ENCODE peak calls at places on chromosomes 12 and 14, in four cellular contexts. One of them, this sample, is unnamed.

GRCh38 chr14:88868558-88869159 is 44.2 kb downstream of the TTC8 start:
- DNase-seq in NCI-H1092 treated with DMSO at 0.1 percent for 48 hours: peak
- DNase-seq in hippocampal formation: no peak
- DNase-seq in foreskin fibroblast: no peak
- DNase-seq in this sample: no peak

GRCh38 chr12:67667276-67668073 is 18.9 kb downstream of the DYRK2 start:
- DNase-seq in NCI-H1092 treated with DMSO at 0.1 percent for 48 hours: no peak
- DNase-seq in hippocampal formation: no peak
- DNase-seq in foreskin fibroblast: peak
- DNase-seq in this sample: no peak

GRCh38 chr12:130686511-130686981 is 29.6 kb downstream of the RIMBP2 start:
- DNase-seq in NCI-H1092 treated with DMSO at 0.1 percent for 48 hours: peak
- DNase-seq in hippocampal formation: no peak
- DNase-seq in foreskin fibroblast: no peak
- DNase-seq in this sample: no peak

GRCh38 chr12:127485528-127485927 is 781.4 kb upstream of the TMEM132C start:
- DNase-seq in NCI-H1092 treated with DMSO at 0.1 percent for 48 hours: no peak
- DNase-seq in hippocampal formation: no peak
- DNase-seq in foreskin fibroblast: peak
- DNase-seq in this sample: peak

GRCh38 chr12:34597548-34598351 is 575.5 kb downstream of the ALG10 start:
- DNase-seq in NCI-H1092 treated with DMSO at 0.1 percent for 48 hours: no peak
- DNase-seq in hippocampal formation: no peak
- DNase-seq in foreskin fibroblast: no peak
- DNase-seq in this sample: no peak

GRCh38 chr14:21496453-21496852 is 14.7 kb downstream of the METTL3 start:
- DNase-seq in NCI-H1092 treated with DMSO at 0.1 percent for 48 hours: no peak
- DNase-seq in hippocampal formation: no peak
- DNase-seq in foreskin fibroblast: peak
- DNase-seq in this sample: no peak

GRCh38 chr12:12194206-12194605 is 72.6 kb downstream of the LRP6 start:
- DNase-seq in NCI-H1092 treated with DMSO at 0.1 percent for 48 hours: no peak
- DNase-seq in hippocampal formation: no peak
- DNase-seq in foreskin fibroblast: no peak
- DNase-seq in this sample: peak

GRCh38 chr12:106631150-106631549 is 48.3 kb downstream of the RFX4 start:
- DNase-seq in NCI-H1092 treated with DMSO at 0.1 percent for 48 hours: no peak
- DNase-seq in hippocampal formation: no peak
- DNase-seq in foreskin fibroblast: no peak
- DNase-seq in this sample: no peak

GRCh38 chr14:99644723-99645544 is at the start of gene HHIPL1:
- DNase-seq in NCI-H1092 treated with DMSO at 0.1 percent for 48 hours: no peak
- DNase-seq in hippocampal formation: no peak
- DNase-seq in foreskin fibroblast: peak
- DNase-seq in this sample: no peak

GRCh38 chr12:112184056-112184887 is 58.9 kb downstream of the TRAFD1 start:
- DNase-seq in NCI-H1092 treated with DMSO at 0.1 percent for 48 hours: no peak
- DNase-seq in hippocampal formation: no peak
- DNase-seq in foreskin fibroblast: no peak
- DNase-seq in this sample: no peak

GRCh38 chr14:67738740-67739504 is 37.2 kb downstream of the RDH12 start:
- DNase-seq in NCI-H1092 treated with DMSO at 0.1 percent for 48 hours: no peak
- DNase-seq in hippocampal formation: no peak
- DNase-seq in foreskin fibroblast: peak
- DNase-seq in this sample: peak

GRCh38 chr14:71181215-71182003 is 274.1 kb downstream of the PCNX1 start:
- DNase-seq in NCI-H1092 treated with DMSO at 0.1 percent for 48 hours: no peak
- DNase-seq in hippocampal formation: no peak
- DNase-seq in foreskin fibroblast: no peak
- DNase-seq in this sample: no peak

GRCh38 chr12:9731797-9732196 is 1.1 kb downstream of the CLECL1 start:
- DNase-seq in NCI-H1092 treated with DMSO at 0.1 percent for 48 hours: no peak
- DNase-seq in hippocampal formation: no peak
- DNase-seq in foreskin fibroblast: no peak
- DNase-seq in this sample: no peak

GRCh38 chr14:52692248-52692962 is 3.0 kb downstream of the ERO1A start:
- DNase-seq in NCI-H1092 treated with DMSO at 0.1 percent for 48 hours: no peak
- DNase-seq in hippocampal formation: no peak
- DNase-seq in foreskin fibroblast: peak
- DNase-seq in this sample: peak

GRCh38 chr12:126831115-126831514 is 1435.9 kb upstream of the TMEM132C start:
- DNase-seq in NCI-H1092 treated with DMSO at 0.1 percent for 48 hours: no peak
- DNase-seq in hippocampal formation: no peak
- DNase-seq in foreskin fibroblast: no peak
- DNase-seq in this sample: no peak

GRCh38 chr12:60257063-60257462 is 661.2 kb downstream of the SLC16A7 start:
- DNase-seq in NCI-H1092 treated with DMSO at 0.1 percent for 48 hours: no peak
- DNase-seq in hippocampal formation: no peak
- DNase-seq in foreskin fibroblast: peak
- DNase-seq in this sample: peak

GRCh38 chr12:80317899-80318298 is 126.1 kb upstream of the PTPRQ start:
- DNase-seq in NCI-H1092 treated with DMSO at 0.1 percent for 48 hours: no peak
- DNase-seq in hippocampal formation: no peak
- DNase-seq in foreskin fibroblast: no peak
- DNase-seq in this sample: no peak

GRCh38 chr14:93332032-93332852 is 594 bp downstream of the BTBD7 start:
- DNase-seq in NCI-H1092 treated with DMSO at 0.1 percent for 48 hours: peak
- DNase-seq in hippocampal formation: peak
- DNase-seq in foreskin fibroblast: peak
- DNase-seq in this sample: no peak

GRCh38 chr12:4448943-4449861 is 3.6 kb upstream of the FGF6 start:
- DNase-seq in NCI-H1092 treated with DMSO at 0.1 percent for 48 hours: no peak
- DNase-seq in hippocampal formation: no peak
- DNase-seq in foreskin fibroblast: no peak
- DNase-seq in this sample: no peak

GRCh38 chr12:56104815-56105476 is 587 bp downstream of the PA2G4 start:
- DNase-seq in NCI-H1092 treated with DMSO at 0.1 percent for 48 hours: no peak
- DNase-seq in hippocampal formation: no peak
- DNase-seq in foreskin fibroblast: no peak
- DNase-seq in this sample: no peak

GRCh38 chr12:85923767-85924331 is 49.8 kb downstream of the NTS start:
- DNase-seq in NCI-H1092 treated with DMSO at 0.1 percent for 48 hours: peak
- DNase-seq in hippocampal formation: peak
- DNase-seq in foreskin fibroblast: peak
- DNase-seq in this sample: peak

GRCh38 chr12:87982208-87982607 is 47.0 kb downstream of the C12orf50 start:
- DNase-seq in NCI-H1092 treated with DMSO at 0.1 percent for 48 hours: no peak
- DNase-seq in hippocampal formation: no peak
- DNase-seq in foreskin fibroblast: peak
- DNase-seq in this sample: peak

GRCh38 chr12:47557401-47557800 is 148.4 kb downstream of the RPAP3 start:
- DNase-seq in NCI-H1092 treated with DMSO at 0.1 percent for 48 hours: no peak
- DNase-seq in hippocampal formation: peak
- DNase-seq in foreskin fibroblast: no peak
- DNase-seq in this sample: no peak

GRCh38 chr12:101086490-101086889 is 123.5 kb downstream of the SLC5A8 start:
- DNase-seq in NCI-H1092 treated with DMSO at 0.1 percent for 48 hours: no peak
- DNase-seq in hippocampal formation: no peak
- DNase-seq in foreskin fibroblast: peak
- DNase-seq in this sample: peak

GRCh38 chr14:39873793-39874192 is 441.6 kb upstream of the FBXO33 start:
- DNase-seq in NCI-H1092 treated with DMSO at 0.1 percent for 48 hours: no peak
- DNase-seq in hippocampal formation: no peak
- DNase-seq in foreskin fibroblast: no peak
- DNase-seq in this sample: no peak

GRCh38 chr12:77572371-77572770 is 258.3 kb upstream of the NAV3 start:
- DNase-seq in NCI-H1092 treated with DMSO at 0.1 percent for 48 hours: no peak
- DNase-seq in hippocampal formation: no peak
- DNase-seq in foreskin fibroblast: no peak
- DNase-seq in this sample: no peak

GRCh38 chr12:87464565-87464964 is 564.6 kb downstream of the C12orf50 start:
- DNase-seq in NCI-H1092 treated with DMSO at 0.1 percent for 48 hours: no peak
- DNase-seq in hippocampal formation: no peak
- DNase-seq in foreskin fibroblast: no peak
- DNase-seq in this sample: no peak

GRCh38 chr12:53563452-53563851 is 56.2 kb upstream of the NPFF start:
- DNase-seq in NCI-H1092 treated with DMSO at 0.1 percent for 48 hours: no peak
- DNase-seq in hippocampal formation: no peak
- DNase-seq in foreskin fibroblast: no peak
- DNase-seq in this sample: no peak

GRCh38 chr12:1878695-1879094 is 39.8 kb downstream of the CACNA2D4 start:
- DNase-seq in NCI-H1092 treated with DMSO at 0.1 percent for 48 hours: no peak
- DNase-seq in hippocampal formation: no peak
- DNase-seq in foreskin fibroblast: no peak
- DNase-seq in this sample: no peak

GRCh38 chr12:20212658-20213387 is 155.5 kb upstream of the PDE3A start:
- DNase-seq in NCI-H1092 treated with DMSO at 0.1 percent for 48 hours: peak
- DNase-seq in hippocampal formation: peak
- DNase-seq in foreskin fibroblast: peak
- DNase-seq in this sample: peak

GRCh38 chr12:86711716-86712115 is 455.5 kb upstream of the MGAT4C start:
- DNase-seq in NCI-H1092 treated with DMSO at 0.1 percent for 48 hours: no peak
- DNase-seq in hippocampal formation: no peak
- DNase-seq in foreskin fibroblast: no peak
- DNase-seq in this sample: no peak

GRCh38 chr12:21613931-21614330 is 9.3 kb upstream of the GYS2 start:
- DNase-seq in NCI-H1092 treated with DMSO at 0.1 percent for 48 hours: no peak
- DNase-seq in hippocampal formation: no peak
- DNase-seq in foreskin fibroblast: no peak
- DNase-seq in this sample: no peak

GRCh38 chr14:63857467-63858030 is 4.7 kb downstream of the SYNE2 start:
- DNase-seq in NCI-H1092 treated with DMSO at 0.1 percent for 48 hours: no peak
- DNase-seq in hippocampal formation: no peak
- DNase-seq in foreskin fibroblast: no peak
- DNase-seq in this sample: no peak

GRCh38 chr12:31959701-31960391 is 631 bp downstream of the RESF1 start:
- DNase-seq in NCI-H1092 treated with DMSO at 0.1 percent for 48 hours: peak
- DNase-seq in hippocampal formation: peak
- DNase-seq in foreskin fibroblast: peak
- DNase-seq in this sample: peak

This sample was measured in skeletal muscle cell.